ENCODE peak calls at places on chromosomes 11 and 22, in eight cellular contexts. O, A, F, E, K, B, C and S are unnamed samples.

GRCh38 chr22:39647836-39648500 is 77.4 kb downstream of the CACNA1I start:
- DNase-seq in O (no peak), A (no peak), F (no peak), E (no peak), K (no peak), B (no peak), C (no peak), S (no peak)

GRCh38 chr11:47904048-47904447 is 55.9 kb upstream of the NUP160 start:
- DNase-seq in O (no peak), A (no peak), F (peak; percentile 41), E (no peak), K (no peak), B (no peak), C (no peak), S (no peak)

GRCh38 chr11:132556316-132556715 is 976.0 kb downstream of the OPCML start:
- DNase-seq in O (no peak), A (no peak), F (no peak), E (no peak), K (no peak), B (no peak), C (no peak), S (no peak)

GRCh38 chr11:129968611-129969419 is 33.8 kb downstream of the PRDM10 start:
- DNase-seq in O (no peak), A (no peak), F (no peak), E (no peak), K (no peak), B (no peak), C (peak; percentile 94), S (peak; percentile 35)

GRCh38 chr11:118171274-118172062 is 5.0 kb downstream of the SCN2B start:
- DNase-seq in O (peak; percentile 84), A (peak; percentile 81), F (peak; percentile 51), E (no peak), K (no peak), B (peak; percentile 53), C (peak; percentile 87), S (no peak)

GRCh38 chr22:18077639-18078328 is at the start of gene PEX26:
- DNase-seq in O (peak; percentile 96), A (peak; percentile 90), F (peak; percentile 96), E (peak; percentile 88), K (no peak), B (peak; percentile 82), C (peak; percentile 97), S (peak; percentile 83)

GRCh38 chr22:33271390-33272161 is 213.4 kb upstream of the SYN3 start:
- DNase-seq in O (no peak), A (no peak), F (no peak), E (no peak), K (no peak), B (no peak), C (peak; percentile 85), S (no peak)

GRCh38 chr11:101334581-101334980 is 205.0 kb upstream of the PGR start:
- DNase-seq in O (no peak), A (no peak), F (no peak), E (no peak), K (no peak), B (no peak), C (no peak), S (no peak)

GRCh38 chr11:106471273-106471672 is 393.8 kb downstream of the AASDHPPT start:
- DNase-seq in O (no peak), A (no peak), F (no peak), E (no peak), K (no peak), B (no peak), C (no peak), S (no peak)

GRCh38 chr11:33438311-33438710 is 181.1 kb downstream of the HIPK3 start:
- DNase-seq in O (no peak), A (no peak), F (no peak), E (no peak), K (no peak), B (no peak), C (peak; percentile 96), S (no peak)

GRCh38 chr22:44452531-44453420 is 45.3 kb downstream of the RTL6 start:
- DNase-seq in O (no peak), A (no peak), F (no peak), E (no peak), K (no peak), B (no peak), C (no peak), S (no peak)

GRCh38 chr11:115530752-115531151 is 26.5 kb upstream of the CADM1 start:
- DNase-seq in O (no peak), A (no peak), F (no peak), E (no peak), K (no peak), B (no peak), C (no peak), S (no peak)

GRCh38 chr11:60515144-60515855 is at the start of gene MS4A13:
- DNase-seq in O (no peak), A (no peak), F (no peak), E (no peak), K (no peak), B (no peak), C (no peak), S (no peak)

GRCh38 chr11:43928721-43929120 is 13.7 kb upstream of the C11orf96 start:
- DNase-seq in O (no peak), A (no peak), F (no peak), E (no peak), K (no peak), B (no peak), C (no peak), S (no peak)

GRCh38 chr11:105244157-105244820 is 104.7 kb upstream of the CARD18 start:
- DNase-seq in O (peak; percentile 58), A (no peak), F (peak; percentile 94), E (no peak), K (no peak), B (no peak), C (no peak), S (no peak)